ENCODE peak calls at places on chromosomes 13 and 19, in eight cellular contexts. One of them, this sample, is unnamed.

GRCh38 chr13:106446011-106446410 is 89.5 kb downstream of the EFNB2 start:
- DNase-seq in left lung: no peak
- DNase-seq in esophagus squamous epithelium: no peak
- DNase-seq in tibial nerve: no peak
- DNase-seq in psoas muscle: no peak
- DNase-seq in brain microvascular endothelial cell: peak; percentile 57
- DNase-seq in OCI-LY7: no peak
- DNase-seq in stomach: no peak
- DNase-seq in this sample: no peak

GRCh38 chr13:72696590-72696989 is 30.8 kb downstream of the MZT1 start:
- DNase-seq in left lung: no peak
- DNase-seq in esophagus squamous epithelium: no peak
- DNase-seq in tibial nerve: no peak
- DNase-seq in psoas muscle: no peak
- DNase-seq in brain microvascular endothelial cell: no peak
- DNase-seq in OCI-LY7: no peak
- DNase-seq in stomach: no peak
- DNase-seq in this sample: no peak

GRCh38 chr13:32164622-32165268 is 133.2 kb downstream of the FRY start:
- DNase-seq in left lung: no peak
- DNase-seq in esophagus squamous epithelium: no peak
- DNase-seq in tibial nerve: no peak
- DNase-seq in psoas muscle: no peak
- DNase-seq in brain microvascular endothelial cell: peak; percentile 73
- DNase-seq in OCI-LY7: peak; percentile 69
- DNase-seq in stomach: no peak
- DNase-seq in this sample: peak; percentile 8

GRCh38 chr13:73341748-73342147 is 282.9 kb downstream of the KLF5 start:
- DNase-seq in left lung: no peak
- DNase-seq in esophagus squamous epithelium: no peak
- DNase-seq in tibial nerve: no peak
- DNase-seq in psoas muscle: no peak
- DNase-seq in brain microvascular endothelial cell: peak; percentile 11
- DNase-seq in OCI-LY7: no peak
- DNase-seq in stomach: no peak
- DNase-seq in this sample: no peak

GRCh38 chr19:14149509-14149994 is 13.2 kb upstream of the ASF1B start:
- DNase-seq in left lung: peak; percentile 51
- DNase-seq in esophagus squamous epithelium: no peak
- DNase-seq in tibial nerve: peak; percentile 31
- DNase-seq in psoas muscle: peak; percentile 80
- DNase-seq in brain microvascular endothelial cell: no peak
- DNase-seq in OCI-LY7: no peak
- DNase-seq in stomach: peak; percentile 51
- DNase-seq in this sample: no peak

GRCh38 chr13:91747164-91747563 is 348.7 kb downstream of the GPC5 start:
- DNase-seq in left lung: no peak
- DNase-seq in esophagus squamous epithelium: no peak
- DNase-seq in tibial nerve: no peak
- DNase-seq in psoas muscle: no peak
- DNase-seq in brain microvascular endothelial cell: no peak
- DNase-seq in OCI-LY7: no peak
- DNase-seq in stomach: no peak
- DNase-seq in this sample: no peak

GRCh38 chr13:64339373-64340063 is 2890.6 kb downstream of the PCDH9 start:
- DNase-seq in left lung: no peak
- DNase-seq in esophagus squamous epithelium: no peak
- DNase-seq in tibial nerve: no peak
- DNase-seq in psoas muscle: no peak
- DNase-seq in brain microvascular endothelial cell: no peak
- DNase-seq in OCI-LY7: no peak
- DNase-seq in stomach: no peak
- DNase-seq in this sample: no peak

GRCh38 chr13:32720026-32720425 is 133.8 kb downstream of the PDS5B start:
- DNase-seq in left lung: no peak
- DNase-seq in esophagus squamous epithelium: no peak
- DNase-seq in tibial nerve: no peak
- DNase-seq in psoas muscle: no peak
- DNase-seq in brain microvascular endothelial cell: no peak
- DNase-seq in OCI-LY7: no peak
- DNase-seq in stomach: no peak
- DNase-seq in this sample: no peak

GRCh38 chr13:68160466-68160865 is 930.3 kb upstream of the PCDH9 start:
- DNase-seq in left lung: no peak
- DNase-seq in esophagus squamous epithelium: no peak
- DNase-seq in tibial nerve: no peak
- DNase-seq in psoas muscle: no peak
- DNase-seq in brain microvascular endothelial cell: no peak
- DNase-seq in OCI-LY7: no peak
- DNase-seq in stomach: no peak
- DNase-seq in this sample: no peak

GRCh38 chr13:113939905-113940339 is 34.0 kb downstream of the C13orf46 start:
- DNase-seq in left lung: no peak
- DNase-seq in esophagus squamous epithelium: no peak
- DNase-seq in tibial nerve: no peak
- DNase-seq in psoas muscle: no peak
- DNase-seq in brain microvascular endothelial cell: no peak
- DNase-seq in OCI-LY7: no peak
- DNase-seq in stomach: no peak
- DNase-seq in this sample: no peak

GRCh38 chr19:41531438-41532311 is 44.3 kb upstream of the CEACAM21 start:
- DNase-seq in left lung: peak; percentile 88
- DNase-seq in esophagus squamous epithelium: peak; percentile 43
- DNase-seq in tibial nerve: peak; percentile 56
- DNase-seq in psoas muscle: peak; percentile 74
- DNase-seq in brain microvascular endothelial cell: peak; percentile 44
- DNase-seq in OCI-LY7: peak; percentile 90
- DNase-seq in stomach: peak; percentile 64
- DNase-seq in this sample: peak; percentile 78
- H3K4me3 ChIP-seq in left lung: no peak overlapping the region
- H3K4me3 ChIP-seq in esophagus squamous epithelium: no peak overlapping the region
- H3K4me3 ChIP-seq in tibial nerve: peak overlapping the region; percentile 16
- H3K4me3 ChIP-seq in psoas muscle: peak overlapping the region; percentile 45
- H3K4me3 ChIP-seq in brain microvascular endothelial cell: no peak overlapping the region
- H3K4me3 ChIP-seq in OCI-LY7: peak overlapping the region; percentile 70
- H3K4me3 ChIP-seq in stomach: no peak overlapping the region
- H3K4me3 ChIP-seq in this sample: peak overlapping the region; percentile 69

GRCh38 chr13:109541081-109541480 is 245.3 kb downstream of the IRS2 start:
- DNase-seq in left lung: no peak
- DNase-seq in esophagus squamous epithelium: no peak
- DNase-seq in tibial nerve: no peak
- DNase-seq in psoas muscle: no peak
- DNase-seq in brain microvascular endothelial cell: no peak
- DNase-seq in OCI-LY7: no peak
- DNase-seq in stomach: no peak
- DNase-seq in this sample: no peak
- TF ChIP-seq CTCF in left lung: no peak
- TF ChIP-seq CTCF in esophagus squamous epithelium: no peak
- TF ChIP-seq CTCF in tibial nerve: no peak
- TF ChIP-seq CTCF in psoas muscle: no peak
- TF ChIP-seq CTCF in brain microvascular endothelial cell: no peak
- TF ChIP-seq CTCF in OCI-LY7: no peak
- TF ChIP-seq CTCF in stomach: no peak
- TF ChIP-seq CTCF in this sample: no peak

GRCh38 chr19:50794778-50795664 is 4.8 kb downstream of the ACP4 start:
- DNase-seq in left lung: no peak
- DNase-seq in esophagus squamous epithelium: no peak
- DNase-seq in tibial nerve: no peak
- DNase-seq in psoas muscle: no peak
- DNase-seq in brain microvascular endothelial cell: no peak
- DNase-seq in OCI-LY7: peak; percentile 55
- DNase-seq in stomach: no peak
- DNase-seq in this sample: peak; percentile 75

GRCh38 chr19:50797429-50798115 is 7.4 kb downstream of the ACP4 start:
- DNase-seq in left lung: no peak
- DNase-seq in esophagus squamous epithelium: no peak
- DNase-seq in tibial nerve: no peak
- DNase-seq in psoas muscle: no peak
- DNase-seq in brain microvascular endothelial cell: no peak
- DNase-seq in OCI-LY7: no peak
- DNase-seq in stomach: no peak
- DNase-seq in this sample: no peak

GRCh38 chr19:50796634-50797428 is 6.6 kb downstream of the ACP4 start:
- DNase-seq in left lung: no peak
- DNase-seq in esophagus squamous epithelium: no peak
- DNase-seq in tibial nerve: no peak
- DNase-seq in psoas muscle: no peak
- DNase-seq in brain microvascular endothelial cell: no peak
- DNase-seq in OCI-LY7: no peak
- DNase-seq in stomach: no peak
- DNase-seq in this sample: no peak

GRCh38 chr19:50795665-50796073 is 5.5 kb downstream of the ACP4 start:
- DNase-seq in left lung: no peak
- DNase-seq in esophagus squamous epithelium: no peak
- DNase-seq in tibial nerve: no peak
- DNase-seq in psoas muscle: no peak
- DNase-seq in brain microvascular endothelial cell: no peak
- DNase-seq in OCI-LY7: peak; percentile 27
- DNase-seq in stomach: no peak
- DNase-seq in this sample: peak; percentile 37

DNA sequence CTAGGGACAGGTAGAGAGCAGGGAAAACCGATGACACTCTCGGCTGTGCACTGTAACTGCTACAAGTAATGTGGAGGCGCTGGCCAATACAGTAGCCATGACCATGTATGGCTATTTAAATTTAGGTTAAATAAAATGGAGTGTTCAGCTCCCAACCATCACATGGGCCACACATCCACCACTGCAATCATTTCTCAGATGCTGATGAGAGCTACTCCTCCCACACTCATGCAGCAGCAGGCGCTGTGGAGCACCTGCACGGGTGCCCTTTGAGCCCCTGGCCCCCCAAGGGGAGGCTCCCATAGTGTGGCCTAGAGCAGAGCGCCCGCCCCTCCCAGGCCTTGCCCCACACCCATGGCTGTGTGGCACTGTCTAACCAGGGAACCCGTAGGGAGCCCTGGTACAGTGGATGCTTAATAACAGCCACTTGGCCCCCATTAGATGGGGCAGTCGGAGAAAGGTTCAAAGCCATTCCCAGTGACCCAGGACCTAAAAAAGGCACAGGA is 6.0 kb downstream of the ACP4 start:
- DNase-seq in left lung: no peak
- DNase-seq in esophagus squamous epithelium: no peak
- DNase-seq in tibial nerve: no peak
- DNase-seq in psoas muscle: no peak
- DNase-seq in brain microvascular endothelial cell: no peak
- DNase-seq in OCI-LY7: peak; percentile 37
- DNase-seq in stomach: no peak
- DNase-seq in this sample: peak; percentile 31
- H3K36me3 ChIP-seq in left lung: no peaks in the 10 kb centered on the region
- H3K36me3 ChIP-seq in esophagus squamous epithelium: peaks cover 23% of the 10 kb centered on the region
- H3K36me3 ChIP-seq in tibial nerve: no peaks in the 10 kb centered on the region
- H3K36me3 ChIP-seq in psoas muscle: peaks cover 3% of the 10 kb centered on the region
- H3K36me3 ChIP-seq in brain microvascular endothelial cell: peaks cover 43% of the 10 kb centered on the region
- H3K36me3 ChIP-seq in OCI-LY7: peaks cover 62% of the 10 kb centered on the region
- H3K36me3 ChIP-seq in stomach: peaks cover 12% of the 10 kb centered on the region
- H3K36me3 ChIP-seq in this sample: peaks cover 38% of the 10 kb centered on the region

GRCh38 chr19:58466089-58466759 is 656 bp upstream of the ZNF324 start:
- DNase-seq in left lung: no peak
- DNase-seq in esophagus squamous epithelium: no peak
- DNase-seq in tibial nerve: no peak
- DNase-seq in psoas muscle: no peak
- DNase-seq in brain microvascular endothelial cell: no peak
- DNase-seq in OCI-LY7: peak; percentile 19
- DNase-seq in stomach: no peak
- DNase-seq in this sample: no peak

GRCh38 chr19:58469241-58470013 is 2.5 kb downstream of the ZNF324 start:
- DNase-seq in left lung: no peak
- DNase-seq in esophagus squamous epithelium: no peak
- DNase-seq in tibial nerve: no peak
- DNase-seq in psoas muscle: no peak
- DNase-seq in brain microvascular endothelial cell: no peak
- DNase-seq in OCI-LY7: no peak
- DNase-seq in stomach: no peak
- DNase-seq in this sample: no peak

GRCh38 chr19:58466760-58467589 is at the start of gene ZNF324:
- DNase-seq in left lung: peak; percentile 98
- DNase-seq in esophagus squamous epithelium: peak; percentile 91
- DNase-seq in tibial nerve: peak; percentile 98
- DNase-seq in psoas muscle: peak; percentile 99
- DNase-seq in brain microvascular endothelial cell: peak; percentile 93
- DNase-seq in OCI-LY7: peak; percentile 99
- DNase-seq in stomach: peak; percentile 99
- DNase-seq in this sample: peak; percentile 95

GRCh38 chr19:58471736-58472135 is 4.4 kb upstream of the ZNF446 start:
- DNase-seq in left lung: no peak
- DNase-seq in esophagus squamous epithelium: no peak
- DNase-seq in tibial nerve: no peak
- DNase-seq in psoas muscle: no peak
- DNase-seq in brain microvascular endothelial cell: no peak
- DNase-seq in OCI-LY7: no peak
- DNase-seq in stomach: no peak
- DNase-seq in this sample: no peak

DNA sequence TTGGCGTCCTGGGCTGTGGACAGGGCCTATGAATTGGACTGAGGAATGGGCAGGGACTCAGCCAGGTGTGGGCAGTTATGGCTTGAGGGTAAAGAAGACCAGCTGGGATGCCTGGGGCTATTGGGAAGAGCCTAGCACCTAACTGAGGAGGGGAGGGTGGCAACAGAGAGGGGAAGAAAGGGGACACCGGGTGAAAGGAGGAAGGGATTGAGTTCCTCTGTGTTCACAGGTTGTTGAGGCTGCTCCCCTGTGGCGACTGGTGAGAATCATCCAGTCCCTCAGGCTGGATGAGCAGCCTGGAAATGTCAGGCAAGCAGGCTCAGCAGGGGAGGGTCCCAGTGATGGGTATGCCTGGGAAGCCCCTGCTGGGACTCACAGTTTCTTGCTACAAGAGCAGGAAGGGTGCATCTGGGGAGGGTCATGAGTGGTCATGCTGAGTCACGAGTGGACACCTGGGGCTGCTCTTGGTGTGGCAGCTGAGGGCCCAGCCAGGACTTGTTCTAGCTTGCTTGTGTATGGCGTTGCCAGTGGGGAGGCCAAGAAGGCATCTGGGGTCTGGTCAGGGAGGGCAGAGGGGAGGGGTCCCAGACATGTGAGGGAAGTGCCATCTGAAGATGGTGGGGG is 1.4 kb downstream of the ZNF324 start:
- DNase-seq in left lung: no peak
- DNase-seq in esophagus squamous epithelium: no peak
- DNase-seq in tibial nerve: no peak
- DNase-seq in psoas muscle: no peak
- DNase-seq in brain microvascular endothelial cell: no peak
- DNase-seq in OCI-LY7: no peak
- DNase-seq in stomach: no peak
- DNase-seq in this sample: no peak
- H3K4me3 ChIP-seq in left lung: no peak overlapping the region
- H3K4me3 ChIP-seq in esophagus squamous epithelium: peak overlapping the region; percentile 83
- H3K4me3 ChIP-seq in tibial nerve: no peak overlapping the region
- H3K4me3 ChIP-seq in psoas muscle: peak overlapping the region; percentile 86
- H3K4me3 ChIP-seq in brain microvascular endothelial cell: peak overlapping the region; percentile 26
- H3K4me3 ChIP-seq in OCI-LY7: peak overlapping the region; percentile 81
- H3K4me3 ChIP-seq in stomach: peak overlapping the region; percentile 87
- H3K4me3 ChIP-seq in this sample: peak overlapping the region; percentile 50

GRCh38 chr19:35266904-35267817 is 1.6 kb upstream of the USF2 start:
- DNase-seq in left lung: peak; percentile 49
- DNase-seq in esophagus squamous epithelium: no peak
- DNase-seq in tibial nerve: no peak
- DNase-seq in psoas muscle: peak; percentile 63
- DNase-seq in brain microvascular endothelial cell: no peak
- DNase-seq in OCI-LY7: peak; percentile 58
- DNase-seq in stomach: no peak
- DNase-seq in this sample: peak; percentile 65
- TF ChIP-seq CTCF in left lung: no peak
- TF ChIP-seq CTCF in esophagus squamous epithelium: no peak
- TF ChIP-seq CTCF in tibial nerve: no peak
- TF ChIP-seq CTCF in psoas muscle: no peak
- TF ChIP-seq CTCF in brain microvascular endothelial cell: no peak
- TF ChIP-seq CTCF in OCI-LY7: no peak
- TF ChIP-seq CTCF in stomach: no peak
- TF ChIP-seq CTCF in this sample: no peak